ENCODE peak calls at places on chromosomes 11 and 22, in eight cellular contexts. M is mesenchymal stem cell, P is K562, L is neural progenitor cell, Q is HCT116, E is endothelial cell of umbilical vein, T is colonic mucosa, A is PC-3. D is an unnamed sample.

GRCh38 chr11:75242722-75243600 is 2.4 kb downstream of the TPBGL start:
- DNase-seq in E (no peak), T (no peak), L (no peak), P (no peak), Q (no peak), M (no peak), A (no peak), D (no peak)

GRCh38 chr11:115153135-115153534 is 351.1 kb downstream of the CADM1 start:
- DNase-seq in A (no peak), L (no peak), P (no peak), Q (no peak), T (no peak), E (no peak), M (no peak), D (peak)

GRCh38 chr11:45007011-45007410 is 56.3 kb upstream of the TP53I11 start:
- DNase-seq in Q (no peak), T (no peak), E (no peak), A (no peak), M (no peak), L (peak), P (no peak), D (no peak)

GRCh38 chr11:82229346-82229745 is 504.3 kb downstream of the FAM181B start:
- DNase-seq in T (no peak), E (no peak), Q (no peak), P (no peak), M (peak), L (peak), A (peak), D (no peak)

GRCh38 chr11:363948-364761 is 5.1 kb upstream of the B4GALNT4 start:
- DNase-seq in E (peak), T (peak), A (peak), P (no peak), L (no peak), M (no peak), Q (peak), D (no peak)

GRCh38 chr11:29452131-29452530 is 564.7 kb downstream of the KCNA4 start:
- DNase-seq in Q (no peak), T (no peak), E (peak), P (no peak), L (no peak), M (no peak), A (peak), D (peak)

GRCh38 chr11:69538840-69539239 is 57.4 kb downstream of the LINC01488 start:
- DNase-seq in M (no peak), T (no peak), A (no peak), L (no peak), E (peak), Q (no peak), P (peak), D (no peak)

GRCh38 chr11:45482331-45482730 is 183.1 kb downstream of the CHST1 start:
- DNase-seq in A (no peak), M (no peak), T (no peak), Q (no peak), E (no peak), P (no peak), L (no peak), D (no peak)

GRCh38 chr11:58734681-58735490 is 3.1 kb upstream of the GLYAT start:
- DNase-seq in L (no peak), M (no peak), Q (no peak), P (no peak), T (no peak), E (no peak), A (no peak), D (no peak)

GRCh38 chr22:37547249-37547741 is 13.0 kb upstream of the CDC42EP1 start:
- DNase-seq in P (no peak), E (no peak), T (no peak), A (no peak), Q (no peak), M (peak), L (no peak), D (no peak)

GRCh38 chr11:69388210-69388609 is 93.3 kb upstream of the LINC01488 start:
- DNase-seq in T (no peak), P (no peak), L (no peak), M (no peak), A (no peak), E (no peak), Q (no peak), D (no peak)

GRCh38 chr11:69867076-69868002 is 48.1 kb upstream of the FGF3 start:
- DNase-seq in T (no peak), Q (no peak), A (peak), P (no peak), M (no peak), L (no peak), E (no peak), D (peak)

GRCh38 chr22:37957232-37957631 is 3.7 kb downstream of the POLR2F start:
- DNase-seq in M (no peak), P (no peak), E (no peak), T (no peak), A (no peak), Q (no peak), L (no peak), D (no peak)

GRCh38 chr22:47613606-47614350 is 851.3 kb downstream of the TBC1D22A start:
- DNase-seq in A (no peak), Q (no peak), P (no peak), L (no peak), E (no peak), M (no peak), T (no peak), D (no peak)

GRCh38 chr22:25903294-25903693 is 161.3 kb downstream of the MYO18B start:
- DNase-seq in Q (peak), E (no peak), T (no peak), L (peak), M (no peak), A (no peak), P (peak), D (no peak)

GRCh38 chr22:27242111-27242436 is 559.5 kb downstream of the MN1 start:
- DNase-seq in A (no peak), M (no peak), L (no peak), Q (no peak), T (no peak), E (no peak), P (no peak), D (no peak)

GRCh38 chr11:62497132-62497915 is 49.3 kb downstream of the AHNAK start:
- DNase-seq in A (peak), L (peak), Q (peak), E (peak), M (peak), P (peak), T (peak), D (peak)

GRCh38 chr11:106331163-106331562 is 253.7 kb downstream of the AASDHPPT start:
- DNase-seq in E (no peak), L (no peak), Q (no peak), A (peak), P (no peak), M (peak), T (no peak), D (peak)

GRCh38 chr11:16981651-16982194 is 32.5 kb downstream of the PLEKHA7 start:
- DNase-seq in E (no peak), M (peak), L (peak), T (no peak), Q (peak), P (no peak), A (no peak), D (peak)
- H3K9ac ChIP-seq in E (no peak), M (no peak), L (no peak), T (no peak), Q (no peak), P (no peak), A (no peak), D (peak)

DNA sequence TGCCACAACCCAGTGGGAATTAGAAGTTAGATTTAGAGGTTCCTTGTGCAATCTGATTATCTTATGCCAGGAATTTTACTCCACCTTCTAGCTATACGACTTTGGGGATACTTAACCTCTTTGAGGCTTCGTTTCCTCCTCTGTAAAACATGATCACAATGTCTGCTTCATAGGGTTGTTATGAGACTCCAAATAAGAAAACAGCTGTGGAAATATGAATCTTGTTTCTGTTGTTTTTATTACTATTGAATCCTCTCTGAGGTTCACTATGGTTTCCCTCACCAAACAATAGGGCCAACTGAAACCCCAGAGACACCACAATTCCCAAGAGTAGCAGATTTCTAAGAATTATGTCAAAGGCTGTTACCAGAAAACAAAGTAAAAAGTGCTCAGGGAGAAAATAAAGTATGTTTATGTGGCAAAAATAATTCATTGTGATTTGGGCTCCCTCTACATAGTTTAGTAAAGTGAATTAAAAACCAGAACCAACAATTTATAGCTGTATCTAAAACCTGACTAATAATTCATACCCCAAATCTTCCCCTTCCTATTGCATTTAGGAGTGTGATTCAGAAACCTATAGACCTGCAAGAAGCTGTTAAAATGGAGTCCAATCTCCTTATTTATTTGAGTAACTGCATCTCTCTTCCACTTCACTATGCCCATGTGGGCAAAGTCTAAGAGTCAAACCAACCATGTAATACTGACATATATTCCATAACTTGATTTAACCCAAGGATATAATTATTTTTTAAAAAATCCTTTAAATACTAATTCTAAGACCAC is 38.4 kb downstream of the AMBRA1 start:
- DNase-seq in L (no peak), A (no peak), M (no peak), Q (no peak), T (no peak), E (peak), P (no peak), D (peak)
- H3K27ac ChIP-seq in L (peak), A (peak), M (no peak), Q (peak), T (peak), E (no peak), P (peak), D (no peak)

GRCh38 chr11:64649304-64649703 is 58.3 kb downstream of the SLC22A12 start:
- DNase-seq in T (no peak), A (peak), Q (peak), L (peak), E (no peak), M (no peak), P (peak), D (no peak)
- H3K9ac ChIP-seq in T (no peak), A (no peak), Q (no peak), L (no peak), E (no peak), M (no peak), P (no peak), D (no peak)

GRCh38 chr11:11582261-11582701 is 39.5 kb downstream of the GALNT18 start:
- DNase-seq in L (no peak), T (no peak), E (peak), A (no peak), Q (no peak), M (no peak), P (no peak), D (no peak)

GRCh38 chr11:11579012-11579755 is 42.6 kb downstream of the GALNT18 start:
- DNase-seq in E (no peak), M (no peak), L (no peak), T (no peak), A (no peak), P (no peak), Q (no peak), D (no peak)

GRCh38 chr11:11580012-11580411 is 41.8 kb downstream of the GALNT18 start:
- DNase-seq in A (no peak), M (no peak), L (no peak), T (no peak), E (no peak), P (no peak), Q (no peak), D (no peak)

GRCh38 chr11:11581493-11581880 is 40.3 kb downstream of the GALNT18 start:
- DNase-seq in L (no peak), Q (no peak), P (no peak), M (no peak), T (no peak), A (no peak), E (no peak), D (no peak)

GRCh38 chr11:11580831-11581492 is 40.8 kb downstream of the GALNT18 start:
- DNase-seq in M (peak), E (no peak), A (no peak), T (no peak), L (no peak), P (no peak), Q (no peak), D (no peak)
- H3K27ac ChIP-seq in M (no peak), E (no peak), A (no peak), T (no peak), L (no peak), P (no peak), Q (no peak), D (no peak)

DNA sequence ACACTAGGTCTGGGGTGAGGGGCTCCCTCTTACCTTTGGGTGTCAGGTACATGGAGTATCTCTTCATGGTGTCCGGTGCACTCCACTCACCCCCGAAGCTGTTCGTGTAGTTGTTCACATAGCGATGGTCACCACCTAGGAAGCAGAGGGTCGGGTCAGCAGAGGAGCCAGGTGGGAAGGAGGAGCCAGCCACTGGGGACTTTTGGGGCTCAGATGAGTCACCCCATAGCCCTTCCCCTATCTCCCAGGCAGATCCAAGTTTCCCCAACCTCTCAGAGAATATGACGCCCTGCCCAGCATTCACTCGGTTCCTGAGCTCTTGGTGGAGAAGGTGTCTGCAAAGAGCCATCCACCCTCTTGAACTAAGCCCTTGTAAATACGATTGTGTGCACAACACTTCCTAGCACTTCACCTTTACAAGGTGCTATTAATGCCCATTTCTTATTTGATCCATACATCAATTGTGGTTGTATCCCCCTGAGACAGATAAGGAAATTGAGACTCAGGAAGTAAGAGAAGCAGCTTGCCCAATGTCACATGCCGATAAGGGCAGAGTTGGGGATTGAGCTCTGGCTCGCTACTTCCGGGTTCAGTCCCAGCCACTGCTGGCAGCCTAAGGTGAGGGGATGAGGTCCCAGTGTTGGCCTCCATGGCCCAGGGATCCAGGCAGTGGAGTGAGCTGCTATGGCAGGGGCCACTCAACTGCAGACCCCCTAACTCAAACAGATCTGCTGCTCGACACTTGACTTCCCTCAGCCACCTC is 14.8 kb downstream of the TRIM29 start:
- DNase-seq in Q (no peak), A (no peak), T (no peak), E (no peak), L (no peak), M (no peak), P (peak), D (no peak)
- H3K9ac ChIP-seq in Q (no peak), A (peak), T (no peak), E (no peak), L (no peak), M (no peak), P (no peak), D (no peak)

GRCh38 chr11:110471315-110471714 is 41.6 kb downstream of the FDX1 start:
- DNase-seq in L (no peak), M (peak), T (no peak), E (no peak), P (no peak), A (no peak), Q (no peak), D (peak)
- H3K27ac ChIP-seq in L (no peak), M (no peak), T (no peak), E (no peak), P (no peak), A (no peak), Q (no peak), D (no peak)